ENCODE peak calls at places on chromosomes 1 and 21, in eight cellular contexts. A is pancreas; B is K562; F is ovary; E is SJCRH30; W is iPS DF 6.9; I is astrocyte; J is CD8-positive, alpha-beta T cell. M is an unnamed sample. For H3K4me1, the result is how much of the 10 kb centered on the place peaks cover.

GRCh38 chr1:228978486-228979324 is 243.4 kb downstream of the RHOU start:
- DNase-seq in I (no peak), A (no peak), W (no peak), F (peak), E (peak), B (no peak), J (no peak), M (no peak)

GRCh38 chr1:58584082-58584895 is 7.2 kb upstream of the TACSTD2 start:
- DNase-seq in I (peak), A (no peak), W (no peak), F (peak), E (peak), B (peak), J (no peak), M (no peak)

GRCh38 chr21:41250519-41250918 is 66.1 kb upstream of the FAM3B start:
- DNase-seq in A (no peak), J (no peak), E (no peak), I (peak), F (no peak), W (no peak), B (no peak), M (no peak)

GRCh38 chr1:19606817-19607706 is 37.0 kb upstream of the NBL1 start:
- DNase-seq in W (no peak), A (no peak), J (peak), E (no peak), F (no peak), I (peak), B (no peak), M (no peak)

GRCh38 chr1:65264197-65264929 is 45.0 kb upstream of the DNAJC6 start:
- DNase-seq in F (peak), I (peak), W (no peak), E (peak), B (no peak), A (no peak), J (no peak), M (no peak)

GRCh38 chr1:116497660-116498059 is 73.2 kb downstream of the CD58 start:
- DNase-seq in A (no peak), B (peak), E (no peak), J (no peak), W (no peak), F (no peak), I (peak), M (no peak)

GRCh38 chr1:9281907-9282306 is 10.8 kb upstream of the SPSB1 start:
- DNase-seq in A (no peak), E (peak), I (no peak), F (no peak), J (no peak), W (no peak), B (no peak), M (no peak)

GRCh38 chr1:50060279-50060678 is 36.5 kb upstream of the AGBL4 start:
- DNase-seq in B (no peak), W (no peak), J (no peak), A (no peak), F (no peak), I (no peak), E (no peak), M (no peak)

GRCh38 chr1:27360159-27361043 is 6.4 kb downstream of the MAP3K6 start:
- DNase-seq in B (peak), W (no peak), E (no peak), F (no peak), J (peak), I (no peak), A (peak), M (no peak)

GRCh38 chr1:235642943-235643371 is 6.6 kb downstream of the GNG4 start:
- DNase-seq in F (no peak), J (no peak), A (no peak), W (no peak), I (no peak), B (no peak), E (no peak), M (no peak)

GRCh38 chr21:45366931-45367401 is 38.0 kb upstream of the COL18A1 start:
- DNase-seq in F (peak), B (peak), J (no peak), W (no peak), A (peak), E (peak), I (peak), M (no peak)

GRCh38 chr1:180258935-180259334 is 28.9 kb downstream of the LHX4 start:
- DNase-seq in I (no peak), E (no peak), A (peak), W (no peak), F (no peak), B (no peak), J (no peak), M (no peak)

GRCh38 chr1:204077979-204078696 is 5.2 kb downstream of the SOX13 start:
- DNase-seq in A (no peak), J (no peak), B (no peak), F (no peak), W (peak), E (peak), I (no peak), M (peak)

GRCh38 chr1:175877939-175878730 is 134.7 kb upstream of the TNR start:
- DNase-seq in A (no peak), W (no peak), J (no peak), I (no peak), E (no peak), B (no peak), F (no peak), M (no peak)

GRCh38 chr1:234488954-234489691 is 10.1 kb upstream of the TARBP1 start:
- DNase-seq in F (no peak), J (no peak), I (no peak), W (no peak), B (no peak), E (no peak), A (no peak), M (no peak)

GRCh38 chr1:216140650-216141547 is 282.3 kb downstream of the USH2A start:
- DNase-seq in A (no peak), F (no peak), J (no peak), B (no peak), I (no peak), W (no peak), E (no peak), M (peak)

GRCh38 chr1:103326595-103326994 is 198.9 kb upstream of the RNPC3 start:
- DNase-seq in A (no peak), W (no peak), I (peak), E (no peak), J (no peak), F (no peak), B (no peak), M (no peak)

GRCh38 chr21:33734326-33734725 is 92.0 kb downstream of the ITSN1 start:
- DNase-seq in F (no peak), I (peak), A (no peak), J (no peak), E (no peak), W (no peak), B (no peak), M (no peak)

GRCh38 chr1:247295746-247296145 is 35.9 kb downstream of the ZNF496 start:
- DNase-seq in B (no peak), A (no peak), J (no peak), W (no peak), E (no peak), I (peak), F (no peak), M (no peak)

GRCh38 chr1:228007801-228008341 is 1.1 kb downstream of the WNT3A start:
- DNase-seq in E (no peak), B (no peak), J (no peak), I (no peak), W (no peak), A (no peak), F (no peak), M (no peak)

GRCh38 chr1:14852301-14852700 is 253.8 kb downstream of the KAZN start:
- DNase-seq in A (peak), E (no peak), I (no peak), W (no peak), B (no peak), F (no peak), J (no peak), M (no peak)

GRCh38 chr1:29801003-29801402 is 564.7 kb downstream of the PTPRU start:
- DNase-seq in W (no peak), E (no peak), F (no peak), I (no peak), J (no peak), B (no peak), A (no peak), M (no peak)
- H3K4me1 ChIP-seq in W (under half), E (under half), F (under half), I (under half), J (under half), B (under half), A (under half), M (under half)

GRCh38 chr1:10898921-10899320 is 102.5 kb upstream of the CASZ1 start:
- DNase-seq in A (no peak), B (no peak), I (no peak), F (no peak), W (no peak), J (no peak), E (no peak), M (no peak)

GRCh38 chr1:10896673-10897072 is 100.2 kb upstream of the CASZ1 start:
- DNase-seq in F (no peak), A (no peak), B (no peak), I (no peak), E (no peak), W (no peak), J (no peak), M (no peak)

GRCh38 chr1:10899490-10900264 is 103.2 kb upstream of the CASZ1 start:
- DNase-seq in B (no peak), I (no peak), E (no peak), A (no peak), F (no peak), J (no peak), W (no peak), M (no peak)

GRCh38 chr1:10897321-10897980 is 101.0 kb upstream of the CASZ1 start:
- DNase-seq in W (no peak), I (no peak), F (no peak), B (no peak), J (no peak), E (no peak), A (no peak), M (no peak)

DNA sequence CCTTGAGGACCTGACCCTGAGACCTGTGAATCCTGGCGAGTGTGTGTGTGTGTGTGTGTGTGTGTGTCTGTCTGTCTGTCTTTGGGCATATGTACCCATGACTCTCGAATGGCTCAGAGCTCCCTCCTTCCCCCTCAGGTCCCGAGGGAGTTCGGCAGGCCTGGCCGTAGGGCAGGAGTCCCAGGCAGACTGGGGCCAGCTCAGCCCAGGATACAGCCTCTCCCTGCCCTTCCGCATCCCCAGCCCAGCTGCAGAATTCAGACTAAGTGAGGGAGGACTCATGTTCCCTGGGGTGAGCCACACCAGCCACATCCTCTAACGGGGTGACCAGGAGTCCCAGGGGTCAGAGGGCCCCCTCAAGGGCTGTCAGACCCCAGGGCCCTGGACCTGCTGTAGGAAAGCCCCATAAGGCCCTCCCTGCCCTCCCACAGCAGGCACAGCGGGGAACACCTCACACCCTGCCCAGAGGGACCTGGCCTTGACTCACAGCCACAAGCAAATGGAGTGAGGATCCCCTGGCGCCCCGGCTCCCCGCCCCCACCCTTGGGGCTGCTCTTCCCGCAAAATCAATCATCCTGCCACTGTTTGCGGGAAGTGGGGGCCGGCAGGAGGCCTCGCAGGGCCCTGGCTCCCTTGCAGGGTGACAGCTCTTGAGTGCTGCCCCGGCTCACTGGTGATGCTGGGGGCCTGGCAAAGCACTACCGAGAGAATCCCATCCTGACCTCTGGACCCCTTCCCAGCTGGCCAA is 101.7 kb upstream of the CASZ1 start:
- DNase-seq in F (no peak), I (peak), A (no peak), B (no peak), E (no peak), W (no peak), J (no peak), M (no peak)
- H3K4me1 ChIP-seq in F (under half), I (under half), A (under half), B (under half), E (under half), W (under half), J (under half), M (under half)

GRCh38 chr1:33382651-33383415 is 48.1 kb downstream of the PHC2 start:
- DNase-seq in B (no peak), W (no peak), F (no peak), J (no peak), I (peak), A (no peak), E (peak), M (no peak)
- H3K4me1 ChIP-seq in B (under half), W (under half), F (under half), J (under half), I (under half), A (under half), E (under half), M (under half)

GRCh38 chr1:164647211-164647610 is 88.2 kb downstream of the PBX1 start:
- DNase-seq in I (no peak), F (no peak), B (no peak), J (no peak), E (no peak), A (no peak), W (no peak), M (no peak)
- H3K4me1 ChIP-seq in I (under half), F (under half), B (under half), J (under half), E (under half), A (half or more), W (under half), M (under half)

GRCh38 chr1:23553206-23553895 is 6.0 kb downstream of the ID3 start:
- DNase-seq in F (no peak), I (no peak), W (no peak), B (no peak), A (no peak), E (no peak), J (no peak), M (no peak)
- H3K4me1 ChIP-seq in F (under half), I (under half), W (under half), B (half or more), A (under half), E (under half), J (under half), M (under half)

GRCh38 chr1:210627740-210628139 is 299.0 kb downstream of the HHAT start:
- DNase-seq in B (no peak), F (no peak), W (no peak), E (no peak), J (no peak), I (no peak), A (no peak), M (no peak)

GRCh38 chr1:210631399-210631798 is 302.7 kb downstream of the HHAT start:
- DNase-seq in J (no peak), W (no peak), B (no peak), A (no peak), I (no peak), E (no peak), F (no peak), M (no peak)

GRCh38 chr1:210625715-210626114 is 297.0 kb downstream of the HHAT start:
- DNase-seq in F (no peak), W (no peak), I (no peak), B (no peak), E (peak), A (no peak), J (no peak), M (no peak)

GRCh38 chr1:210626341-210626740 is 297.6 kb downstream of the HHAT start:
- DNase-seq in E (no peak), B (no peak), J (no peak), F (no peak), I (no peak), W (no peak), A (no peak), M (no peak)

DNA sequence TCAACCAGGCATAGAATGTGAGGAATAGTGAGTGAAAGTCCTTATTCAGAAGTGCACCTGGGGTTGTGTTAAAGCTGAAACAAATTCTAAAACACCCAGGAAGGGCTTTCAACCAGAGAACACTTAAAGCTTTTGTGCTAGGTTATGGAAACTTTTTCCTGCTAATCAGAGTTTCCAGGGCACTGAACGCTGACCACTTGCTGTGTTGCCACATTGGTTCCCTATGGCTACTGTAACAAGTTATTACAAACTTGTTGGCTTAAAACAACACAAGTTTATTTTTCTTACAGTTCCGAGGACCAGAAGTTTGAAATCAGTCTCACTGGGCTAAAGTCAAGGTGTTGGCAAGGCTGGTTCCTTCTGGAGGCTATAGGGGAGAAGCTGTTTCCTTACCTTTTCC is 300.6 kb downstream of the HHAT start:
- DNase-seq in I (no peak), A (no peak), J (no peak), E (no peak), W (no peak), B (no peak), F (no peak), M (no peak)
- H3K4me1 ChIP-seq in I (under half), A (under half), J (under half), E (under half), W (under half), B (under half), F (under half), M (under half)

GRCh38 chr1:63867429-63868176 is 93.8 kb downstream of the ROR1 start:
- DNase-seq in E (no peak), B (no peak), J (no peak), F (no peak), I (no peak), W (no peak), A (no peak), M (no peak)
- H3K4me1 ChIP-seq in E (under half), B (under half), J (under half), F (under half), I (under half), W (under half), A (under half), M (under half)

GRCh38 chr1:115327270-115327669 is 10.8 kb downstream of the NGF start:
- DNase-seq in W (no peak), E (no peak), I (no peak), A (no peak), J (no peak), F (no peak), B (no peak), M (no peak)
- H3K4me1 ChIP-seq in W (under half), E (under half), I (under half), A (under half), J (under half), F (under half), B (under half), M (under half)

DNA sequence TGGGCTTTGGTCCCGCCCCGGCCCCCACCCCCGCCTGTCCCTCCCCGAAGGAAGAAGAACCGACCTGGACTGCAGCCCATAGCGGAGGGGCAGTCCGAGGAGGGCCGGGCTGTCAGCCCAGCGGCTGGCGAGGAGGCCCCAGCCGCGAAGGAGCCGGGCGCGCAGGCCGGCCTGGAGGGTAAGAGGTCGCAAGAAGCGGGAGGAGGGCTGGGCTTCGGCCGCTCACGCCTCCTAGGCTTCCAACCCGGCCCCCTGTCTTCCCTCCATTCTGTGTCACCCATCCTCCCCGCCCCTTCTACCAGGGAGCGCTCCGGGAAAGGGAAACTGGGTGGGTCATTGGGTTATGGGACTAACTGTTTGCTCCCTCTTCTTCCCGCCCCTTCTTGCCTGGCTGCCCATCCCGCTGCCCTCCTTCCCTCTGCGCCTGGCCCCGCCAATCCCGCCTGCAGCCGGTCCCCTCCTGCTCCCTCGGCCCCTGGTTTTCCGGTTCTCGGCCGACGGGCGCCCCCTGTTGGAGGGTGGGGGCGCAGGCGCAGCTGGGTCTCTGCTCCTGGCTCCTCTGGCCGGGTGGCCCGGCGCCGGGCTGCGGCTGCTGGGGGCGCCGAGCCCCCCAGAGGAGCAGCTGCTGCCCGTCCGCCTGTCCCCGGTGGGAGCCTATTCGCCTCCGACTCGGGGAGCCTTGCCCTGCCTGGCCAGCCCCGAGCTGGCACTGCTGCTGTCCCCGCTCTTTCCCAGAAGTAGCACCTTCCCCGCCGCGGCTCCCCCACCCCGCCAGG is 2.4 kb downstream of the RUSC1 start:
- DNase-seq in E (peak), J (peak), W (no peak), B (peak), I (peak), A (peak), F (peak), M (peak)
- H3K4me1 ChIP-seq in E (under half), J (under half), W (under half), B (under half), I (under half), A (under half), F (under half), M (under half)

GRCh38 chr1:178564783-178565180 is 51.9 kb downstream of the TEX35 start:
- DNase-seq in I (no peak), J (no peak), A (no peak), B (no peak), E (no peak), W (no peak), F (no peak), M (no peak)

GRCh38 chr1:178565586-178565985 is 52.7 kb downstream of the TEX35 start:
- DNase-seq in J (no peak), B (no peak), W (no peak), A (no peak), E (no peak), I (no peak), F (no peak), M (no peak)

GRCh38 chr1:178563099-178563820 is 50.4 kb downstream of the TEX35 start:
- DNase-seq in F (no peak), J (no peak), B (no peak), A (no peak), I (no peak), W (no peak), E (no peak), M (no peak)

GRCh38 chr1:178566187-178566586 is 53.3 kb downstream of the TEX35 start:
- DNase-seq in F (no peak), W (no peak), A (no peak), B (no peak), E (no peak), I (peak), J (no peak), M (no peak)

DNA sequence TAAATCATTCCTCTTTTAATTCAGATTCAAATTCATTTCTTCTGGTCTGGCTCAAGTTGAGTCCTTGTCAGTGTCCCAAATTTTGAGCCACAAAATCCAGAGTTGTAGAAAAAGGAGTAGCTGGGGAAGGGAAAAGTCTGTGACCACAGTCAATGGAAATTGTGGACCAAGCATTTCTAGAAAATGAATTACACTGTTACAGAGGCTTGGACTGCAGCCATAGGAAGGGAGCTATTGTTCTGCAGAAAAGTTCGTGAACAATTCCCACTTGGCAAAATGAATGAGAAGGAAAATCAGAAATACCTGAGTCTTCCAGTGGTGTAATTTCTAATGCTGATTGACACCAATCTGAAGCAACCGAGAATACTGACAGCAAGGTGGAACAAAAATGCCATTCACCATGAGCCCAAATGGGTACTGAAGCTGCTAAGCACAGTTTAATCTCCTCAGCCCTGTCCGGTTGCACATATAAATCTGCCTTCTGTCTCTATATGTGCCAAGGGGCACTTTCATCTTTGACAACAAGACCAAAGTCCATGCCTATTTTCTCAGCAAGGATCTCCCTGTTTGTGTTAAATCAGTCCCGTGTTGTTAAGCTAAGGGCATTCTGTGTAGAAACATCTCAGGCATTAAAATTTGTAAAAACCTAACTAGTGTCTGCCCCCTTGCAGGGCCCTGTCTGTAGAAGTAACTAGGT is 51.3 kb downstream of the TEX35 start:
- DNase-seq in I (peak), B (no peak), J (no peak), F (no peak), E (no peak), A (no peak), W (no peak), M (no peak)
- H3K4me1 ChIP-seq in I (under half), B (under half), J (under half), F (under half), E (under half), A (under half), W (under half), M (under half)